ENCODE peak calls at places on chromosome 7, in five cellular contexts. M is astrocyte of the cerebellum, X is body of pancreas, E is AG04450, R is epithelial cell of esophagus. I is an unnamed sample.

GRCh38 chr7:131298608-131298992 is 29.1 kb upstream of the MKLN1 start:
- DNase-seq in M (no peak), X (no peak), E (no peak), R (no peak), I (no peak)

GRCh38 chr7:50649259-50649885 is 84.2 kb upstream of the DDC start:
- DNase-seq in M (no peak), X (no peak), E (no peak), R (no peak), I (no peak)

GRCh38 chr7:141511370-141512335 is 39.6 kb upstream of the AGK start:
- DNase-seq in M (no peak), X (peak), E (no peak), R (peak), I (peak)

GRCh38 chr7:68684246-68684850 is 913.9 kb upstream of the AUTS2 start:
- DNase-seq in M (peak), X (no peak), E (no peak), R (no peak), I (no peak)

GRCh38 chr7:151838861-151839381 is 38.0 kb downstream of the PRKAG2 start:
- DNase-seq in M (no peak), X (no peak), E (no peak), R (peak), I (no peak)

GRCh38 chr7:131188367-131189339 is 139.0 kb upstream of the MKLN1 start:
- DNase-seq in M (peak), X (no peak), E (peak), R (peak), I (peak)

GRCh38 chr7:28077616-28078015 is 103.0 kb downstream of the JAZF1 start:
- DNase-seq in M (no peak), X (no peak), E (no peak), R (no peak), I (no peak)

GRCh38 chr7:157399086-157399687 is 62.4 kb downstream of the DNAJB6 start:
- DNase-seq in M (no peak), X (no peak), E (no peak), R (no peak), I (no peak)

GRCh38 chr7:93016085-93016471 is 101.7 kb downstream of the SAMD9 start:
- DNase-seq in M (no peak), X (no peak), E (no peak), R (no peak), I (no peak)

GRCh38 chr7:134362587-134363483 is 46.1 kb upstream of the SLC35B4 start:
- DNase-seq in M (no peak), X (no peak), E (no peak), R (peak), I (no peak)

GRCh38 chr7:128869138-128869943 is 6.7 kb downstream of the ATP6V1F start:
- DNase-seq in M (no peak), X (peak), E (no peak), R (peak), I (no peak)

GRCh38 chr7:70131807-70132565 is 533.7 kb downstream of the AUTS2 start:
- DNase-seq in M (no peak), X (no peak), E (no peak), R (no peak), I (no peak)

GRCh38 chr7:96361116-96361857 is 39.4 kb upstream of the SLC25A13 start:
- DNase-seq in M (no peak), X (no peak), E (no peak), R (no peak), I (no peak)

GRCh38 chr7:129951076-129952011 is 1.4 kb downstream of the UBE2H start:
- DNase-seq in M (no peak), X (peak), E (no peak), R (no peak), I (no peak)

GRCh38 chr7:44376429-44377133 is 51.2 kb upstream of the CAMK2B start:
- DNase-seq in M (no peak), X (no peak), E (no peak), R (no peak), I (no peak)

GRCh38 chr7:7257899-7258692 is 75.8 kb downstream of the C1GALT1 start:
- DNase-seq in M (no peak), X (no peak), E (no peak), R (peak), I (no peak)

GRCh38 chr7:130022115-130022514 is 29.1 kb downstream of the ZC3HC1 start:
- DNase-seq in M (no peak), X (no peak), E (no peak), R (no peak), I (no peak)

GRCh38 chr7:41881313-41882130 is 178.6 kb upstream of the INHBA start:
- DNase-seq in M (no peak), X (peak), E (no peak), R (no peak), I (no peak)

GRCh38 chr7:100509213-100509612 is 25.5 kb downstream of the NYAP1 start:
- DNase-seq in M (peak), X (peak), E (peak), R (peak), I (no peak)

GRCh38 chr7:47587976-47588375 is 6.1 kb upstream of the TNS3 start:
- DNase-seq in M (no peak), X (no peak), E (no peak), R (no peak), I (no peak)
- H3K4me3 ChIP-seq in M (no peak), X (no peak), E (no peak), R (no peak), I (no peak)

GRCh38 chr7:55271069-55271468 is 94.1 kb upstream of the LANCL2 start:
- DNase-seq in M (no peak), X (no peak), E (no peak), R (peak), I (no peak)
- TF ChIP-seq CTCF in M (peak), X (no peak), E (peak), R (peak), I (peak)

GRCh38 chr7:5494683-5495561 is 71.3 kb upstream of the TNRC18 start:
- DNase-seq in M (peak), X (peak), E (no peak), R (peak), I (no peak)
- H3K4me3 ChIP-seq in M (no peak), X (no peak), E (no peak), R (no peak), I (no peak)

GRCh38 chr7:73578342-73579124 is at the start of gene TBL2:
- DNase-seq in M (peak), X (peak), E (peak), R (peak), I (peak)
- TF ChIP-seq CTCF in M (peak), X (peak), E (peak), R (peak), I (no peak)

DNA sequence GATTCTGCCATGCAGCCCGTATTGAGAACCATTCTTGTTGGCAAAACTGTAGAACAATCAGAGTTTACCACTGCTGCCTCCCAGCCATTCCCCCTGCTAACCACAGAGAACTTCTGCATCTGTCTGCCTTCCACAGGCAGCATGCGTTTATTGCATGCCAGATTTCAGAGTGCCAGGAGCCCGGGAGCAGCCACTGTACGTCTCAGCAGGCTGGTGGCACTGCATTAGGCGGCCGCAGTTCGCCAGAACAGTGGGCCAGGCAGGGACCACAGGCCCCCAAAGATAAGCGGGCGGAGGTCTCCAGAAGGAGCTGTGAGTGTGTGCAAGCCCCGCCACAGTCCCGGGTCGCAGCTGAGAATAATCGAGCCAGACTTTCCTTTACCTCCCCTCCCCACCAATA is 31.8 kb downstream of the ZNF467 start:
- DNase-seq in M (no peak), X (peak), E (no peak), R (no peak), I (no peak)
- H3K4me3 ChIP-seq in M (peak), X (no peak), E (no peak), R (peak), I (peak)

DNA sequence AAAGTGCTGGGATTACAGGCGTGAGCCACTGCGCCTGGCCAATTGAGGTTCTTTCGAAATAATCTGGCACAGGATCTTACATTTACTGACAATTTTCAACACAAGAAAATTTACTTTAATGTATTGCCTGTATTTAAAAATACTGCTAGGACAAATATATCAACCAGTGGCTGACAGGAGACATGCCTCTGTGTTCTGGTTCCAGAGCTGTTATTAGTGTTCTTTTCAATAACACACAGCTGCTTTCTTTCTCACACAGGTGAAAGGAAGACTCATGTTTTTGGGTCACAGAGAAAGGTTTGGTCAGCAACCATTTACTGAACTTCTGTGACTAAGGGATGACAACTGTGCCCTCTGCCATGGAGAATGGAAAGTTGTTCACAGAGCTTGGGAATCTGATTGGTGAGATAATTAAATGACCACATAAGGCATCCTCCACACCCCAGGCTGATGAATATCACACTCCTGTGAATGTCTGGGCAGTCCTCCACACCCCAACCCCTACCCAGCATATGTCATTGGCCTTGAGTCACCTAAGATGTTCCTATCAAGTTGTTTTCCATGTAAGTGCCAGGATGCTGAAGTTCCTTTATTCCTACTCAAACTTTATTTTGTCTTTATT is 180.1 kb downstream of the RAPGEF5 start:
- DNase-seq in M (no peak), X (peak), E (no peak), R (peak), I (no peak)
- TF ChIP-seq CTCF in M (no peak), X (peak), E (no peak), R (no peak), I (no peak)